ENCODE peak calls at places on chromosomes 2 and 18, in four cellular contexts. Q is NCI-H187 treated with DMSO at 0.1 percent for 48 hours; H is CD8-positive, alpha-beta memory T cell; T is NCI-H345. B is an unnamed sample.
A peak's percentile ranks its signal among the peaks of the same experiment; 100 is the strongest.

GRCh38 chr2:110854355-110855081 is 122.1 kb downstream of the ACOXL start:
- DNase-seq in T (peak; percentile 6), Q (no peak), H (no peak), B (no peak)

GRCh38 chr2:148528356-148529064 is 116.0 kb upstream of the EPC2 start:
- DNase-seq in Q (no peak), H (no peak), T (no peak), B (peak; percentile 75)

GRCh38 chr2:11235583-11235982 is 80.3 kb downstream of the SLC66A3 start:
- DNase-seq in Q (no peak), H (no peak), T (no peak), B (no peak)

GRCh38 chr2:30217644-30218361 is 13.5 kb upstream of the LBH start:
- DNase-seq in Q (peak; percentile 93), T (peak; percentile 92), H (no peak), B (no peak)

GRCh38 chr2:131011481-131011880 is 81.8 kb downstream of the FAM168B start:
- DNase-seq in Q (no peak), T (no peak), H (no peak), B (no peak)

GRCh38 chr2:104378853-104379374 is 475.0 kb upstream of the POU3F3 start:
- DNase-seq in H (no peak), T (no peak), Q (no peak), B (peak; percentile 72)

GRCh38 chr18:23826850-23827620 is 137.8 kb downstream of the LAMA3 start:
- DNase-seq in T (no peak), H (no peak), Q (no peak), B (no peak)

GRCh38 chr2:186345745-186346144 is 140.3 kb upstream of the ZC3H15 start:
- DNase-seq in H (no peak), T (no peak), Q (no peak), B (no peak)

GRCh38 chr2:58237741-58238140 is 3.4 kb downstream of the FANCL start:
- DNase-seq in H (no peak), T (no peak), Q (no peak), B (no peak)

GRCh38 chr18:61556862-61557261 is 223.6 kb downstream of the CDH20 start:
- DNase-seq in Q (no peak), H (no peak), T (peak; percentile 35), B (no peak)

GRCh38 chr2:240460781-240461431 is 25.4 kb downstream of the GPC1 start:
- DNase-seq in T (no peak), Q (no peak), H (no peak), B (no peak)

GRCh38 chr2:31401580-31401979 is 13.0 kb downstream of the XDH start:
- DNase-seq in Q (no peak), H (no peak), T (no peak), B (no peak)

GRCh38 chr2:2876350-2877042 is 501.1 kb downstream of the EIPR1 start:
- DNase-seq in H (no peak), T (no peak), Q (no peak), B (no peak)

GRCh38 chr2:202133556-202134245 is 60.6 kb downstream of the KIAA2012 start:
- DNase-seq in T (no peak), H (no peak), Q (no peak), B (no peak)

GRCh38 chr2:69221960-69222751 is 164.9 kb downstream of the GFPT1 start:
- DNase-seq in H (no peak), Q (no peak), T (no peak), B (no peak)

GRCh38 chr2:36366491-36367120 is 11.0 kb downstream of the CRIM1 start:
- DNase-seq in H (no peak), T (no peak), Q (no peak), B (no peak)

GRCh38 chr18:75208055-75208835 is 694 bp downstream of the PTGR3 start:
- DNase-seq in T (peak; percentile 61), H (peak; percentile 33), Q (no peak), B (peak; percentile 61)

GRCh38 chr18:79400091-79400590 is 4.4 kb downstream of the NFATC1 start:
- DNase-seq in H (peak; percentile 60), T (peak; percentile 20), Q (no peak), B (peak; percentile 71)

GRCh38 chr2:118224144-118224887 is 136.0 kb downstream of the INSIG2 start:
- DNase-seq in Q (no peak), H (peak; percentile 8), T (no peak), B (peak; percentile 7)

B was measured in stimulated activated naive CD4-positive, alpha-beta T cell.